ENCODE peak calls at places on chromosomes 6 and 20, in six cellular contexts. K is SK-N-SH, P is GM23338, Y is PC-9, X is neural progenitor cell, L is GM23248. J is an unnamed sample.

GRCh38 chr6:16752206-16752867 is 8.9 kb downstream of the ATXN1 start:
- DNase-seq in Y (peak; percentile 12), L (peak; percentile 98), X (no peak), P (no peak), K (no peak), J (peak; percentile 94)

GRCh38 chr6:139109558-139109957 is 25.3 kb upstream of the HECA start:
- DNase-seq in P (peak; percentile 79), K (no peak), Y (no peak), L (peak; percentile 45), X (peak; percentile 54), J (peak; percentile 43)

GRCh38 chr6:223763-224162 is 68.5 kb upstream of the DUSP22 start:
- DNase-seq in X (no peak), P (no peak), K (no peak), L (peak; percentile 43), Y (no peak), J (peak; percentile 73)

GRCh38 chr6:123306334-123306733 is 310.3 kb downstream of the CLVS2 start:
- DNase-seq in Y (no peak), X (peak; percentile 3), P (no peak), K (no peak), L (no peak), J (no peak)

GRCh38 chr6:22878706-22879105 is 309.3 kb downstream of the HDGFL1 start:
- DNase-seq in X (no peak), P (no peak), K (no peak), L (no peak), Y (no peak), J (no peak)

GRCh38 chr6:40138273-40138720 is 204.0 kb upstream of the MOCS1 start:
- DNase-seq in X (no peak), Y (no peak), P (no peak), L (no peak), K (no peak), J (no peak)

GRCh38 chr20:16035576-16035975 is 537.7 kb downstream of the KIF16B start:
- DNase-seq in P (no peak), X (no peak), Y (no peak), K (no peak), L (no peak), J (no peak)

GRCh38 chr6:106227612-106228507 is 97.7 kb downstream of the ATG5 start:
- DNase-seq in L (no peak), K (no peak), P (no peak), Y (no peak), X (no peak), J (no peak)

GRCh38 chr20:38213607-38213940 is 47.0 kb downstream of the KIAA1755 start:
- DNase-seq in Y (no peak), X (no peak), P (no peak), K (no peak), L (no peak), J (no peak)

GRCh38 chr6:30882764-30883475 is 1.4 kb upstream of the DDR1 start:
- DNase-seq in P (peak; percentile 89), K (peak; percentile 33), X (peak; percentile 82), L (no peak), Y (peak; percentile 82), J (peak; percentile 71)

GRCh38 chr6:90294989-90295853 is 1.4 kb downstream of the BACH2 start:
- DNase-seq in P (peak; percentile 48), L (peak; percentile 47), K (peak; percentile 79), X (peak; percentile 54), Y (peak; percentile 22), J (peak; percentile 26)

GRCh38 chr6:3259491-3259958 is 778 bp downstream of the PSMG4 start:
- DNase-seq in L (peak; percentile 68), P (peak; percentile 65), Y (peak; percentile 25), K (peak; percentile 67), X (peak; percentile 51), J (peak; percentile 34)

GRCh38 chr6:128759901-128760300 is 123.0 kb upstream of the LAMA2 start:
- DNase-seq in L (no peak), P (no peak), Y (no peak), X (no peak), K (no peak), J (no peak)

GRCh38 chr6:113634352-113635163 is 222.6 kb upstream of the MARCKS start:
- DNase-seq in P (no peak), K (no peak), Y (no peak), L (peak; percentile 69), X (no peak), J (peak; percentile 12)

GRCh38 chr6:29736563-29736962 is 13.3 kb downstream of the HLA-F start:
- DNase-seq in K (no peak), P (no peak), Y (no peak), L (no peak), X (no peak), J (no peak)

GRCh38 chr6:154565331-154565730 is 54.8 kb upstream of the CNKSR3 start:
- DNase-seq in X (no peak), Y (no peak), P (no peak), K (no peak), L (no peak), J (no peak)

GRCh38 chr20:49843770-49844169 is 31.1 kb downstream of the SLC9A8 start:
- DNase-seq in L (no peak), P (no peak), Y (no peak), X (no peak), K (no peak), J (no peak)

GRCh38 chr20:10179574-10180298 is 38.9 kb upstream of the SNAP25 start:
- DNase-seq in L (peak; percentile 6), K (peak; percentile 22), X (peak; percentile 53), Y (no peak), P (peak; percentile 78), J (peak; percentile 44)

GRCh38 chr6:41073968-41074691 is 1.4 kb downstream of the NFYA start:
- DNase-seq in K (no peak), L (peak; percentile 86), X (peak; percentile 22), P (peak; percentile 24), Y (no peak), J (peak; percentile 35)

GRCh38 chr6:139801571-139802321 is 427.3 kb upstream of the CITED2 start:
- DNase-seq in K (no peak), P (peak; percentile 38), X (peak; percentile 41), L (peak; percentile 27), Y (no peak), J (no peak)

GRCh38 chr6:5962794-5963193 is 43.9 kb downstream of the NRN1 start:
- DNase-seq in X (no peak), L (no peak), Y (no peak), P (no peak), K (no peak), J (no peak)

GRCh38 chr6:5968817-5969726 is 37.7 kb downstream of the NRN1 start:
- DNase-seq in L (peak; percentile 82), P (peak; percentile 21), Y (peak; percentile 21), K (no peak), X (no peak), J (peak; percentile 89)

GRCh38 chr6:5961836-5962235 is 44.9 kb downstream of the NRN1 start:
- DNase-seq in L (no peak), P (no peak), X (no peak), Y (no peak), K (no peak), J (no peak)

GRCh38 chr6:5967594-5967993 is 39.1 kb downstream of the NRN1 start:
- DNase-seq in L (peak; percentile 37), Y (no peak), K (no peak), X (no peak), P (no peak), J (peak; percentile 6)
- H3K4me3 ChIP-seq in L (no peak overlapping the region), Y (no peak overlapping the region), K (no peak overlapping the region), X (no peak overlapping the region), P (no peak overlapping the region), J (no peak overlapping the region)

GRCh38 chr20:5596401-5597193 is 153.6 kb upstream of the SHLD1 start:
- DNase-seq in L (no peak), Y (no peak), K (no peak), X (no peak), P (no peak), J (no peak)

GRCh38 chr20:5606347-5606746 is 143.9 kb upstream of the SHLD1 start:
- DNase-seq in X (no peak), P (no peak), L (no peak), Y (no peak), K (no peak), J (no peak)

GRCh38 chr20:5595744-5596143 is 154.5 kb upstream of the SHLD1 start:
- DNase-seq in L (no peak), X (no peak), K (no peak), P (no peak), Y (no peak), J (no peak)

GRCh38 chr20:5602346-5602745 is 147.9 kb upstream of the SHLD1 start:
- DNase-seq in P (no peak), Y (no peak), X (no peak), L (peak; percentile 67), K (no peak), J (no peak)

DNA sequence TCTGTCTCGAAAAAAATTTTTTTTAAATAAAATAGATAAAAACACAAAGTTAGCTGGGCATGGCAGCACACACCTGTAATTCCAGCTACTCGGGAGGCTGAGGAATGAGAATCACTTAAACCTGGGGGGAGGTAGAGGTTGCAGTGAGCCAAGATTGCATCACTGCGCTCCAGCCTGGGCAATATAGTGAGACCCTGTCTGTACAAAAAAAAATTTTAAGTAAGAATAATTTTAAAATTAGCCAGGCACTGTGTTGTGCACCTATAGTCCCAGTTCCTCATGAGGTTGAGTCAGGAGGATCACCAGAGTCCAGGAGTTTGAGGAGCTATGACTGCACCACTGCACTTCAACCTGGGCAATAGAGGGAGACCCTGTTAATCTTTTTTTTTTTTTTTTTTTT is 149.2 kb upstream of the SHLD1 start:
- DNase-seq in L (no peak), P (no peak), X (no peak), K (no peak), Y (no peak), J (no peak)
- H3F3A ChIP-seq in L (no peaks in the 10 kb centered on the region), P (no peaks in the 10 kb centered on the region), X (no peaks in the 10 kb centered on the region), K (peaks cover 6% of the 10 kb centered on the region), Y (no peaks in the 10 kb centered on the region), J (no peaks in the 10 kb centered on the region)

DNA sequence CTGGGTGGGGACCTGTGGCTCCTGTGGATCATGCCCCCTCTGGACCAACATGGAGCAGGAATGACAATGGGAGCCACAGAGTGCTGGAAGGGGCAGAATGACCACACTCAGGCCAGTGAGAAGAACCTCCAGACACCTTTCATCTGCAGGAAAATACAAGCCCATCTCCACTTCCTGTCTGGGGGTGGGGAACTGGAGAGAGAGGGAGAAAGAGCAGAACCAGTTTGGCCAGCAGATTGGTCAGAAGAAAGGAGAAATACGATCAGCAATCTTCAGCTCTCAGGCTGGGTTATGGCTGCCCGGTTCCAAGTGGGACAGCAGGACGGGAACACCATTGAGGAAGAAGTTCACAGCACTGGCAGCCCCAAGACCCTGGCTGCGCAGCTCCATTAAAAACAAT is 37.0 kb downstream of the BMP7 start:
- DNase-seq in X (no peak), K (no peak), P (no peak), Y (peak; percentile 25), L (no peak), J (peak; percentile 33)
- H3K27me3 ChIP-seq in X (peaks cover 16% of the 10 kb centered on the region), K (no peaks in the 10 kb centered on the region), P (no peaks in the 10 kb centered on the region), Y (peaks cover 22% of the 10 kb centered on the region), L (peaks cover 51% of the 10 kb centered on the region), J (peaks cover 41% of the 10 kb centered on the region)

DNA sequence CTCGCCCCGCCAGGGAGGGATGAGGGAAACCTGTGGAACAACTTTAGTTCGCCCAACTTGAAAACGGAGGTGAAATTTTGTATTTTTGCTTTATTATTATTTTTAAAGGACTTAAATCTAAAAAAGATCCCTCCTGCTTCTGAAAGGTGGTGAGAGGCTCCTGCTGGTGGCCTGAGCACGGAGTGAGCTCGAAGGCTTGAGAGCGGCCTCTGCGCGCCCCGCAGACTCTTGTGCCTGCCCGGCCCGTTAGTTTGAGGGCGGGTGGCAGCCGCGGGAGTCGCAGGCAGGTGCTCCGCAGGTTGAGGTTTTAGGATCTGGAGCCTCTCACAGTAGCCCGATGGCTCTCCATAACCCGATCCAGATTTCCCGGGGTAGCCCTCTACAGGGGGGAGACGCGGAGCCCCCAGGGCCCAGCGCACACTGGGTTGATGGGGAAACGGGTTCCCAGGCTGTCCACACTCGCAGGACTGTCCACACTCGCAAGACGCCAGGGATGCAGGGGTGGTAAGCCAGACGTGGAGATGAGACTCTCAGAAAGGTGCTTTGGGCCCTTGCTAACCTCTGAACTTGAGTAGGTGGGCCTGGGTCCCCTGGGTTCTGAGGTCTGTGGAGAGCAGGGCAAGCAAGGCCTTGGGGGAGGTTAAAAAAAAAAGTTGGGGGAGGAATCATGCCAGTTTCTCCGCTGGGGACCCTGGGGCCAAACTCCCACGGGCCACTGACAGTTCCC is 46.3 kb upstream of the SUPT3H start:
- DNase-seq in X (peak; percentile 65), Y (no peak), P (peak; percentile 64), K (peak; percentile 16), L (no peak), J (no peak)
- H3K4me3 ChIP-seq in X (peak overlapping the region; percentile 63), Y (peak overlapping the region; percentile 98), P (peak overlapping the region; percentile 90), K (peak overlapping the region; percentile 89), L (peak overlapping the region; percentile 98), J (peak overlapping the region; percentile 93)